ENCODE peak calls at places on chromosome 17, in nine cellular contexts. H, A, Q, V, J, M, O, Z and K are unnamed samples.

GRCh38 chr17:76004750-76005262 is 4.2 kb downstream of the CDK3 start:
- DNase-seq in Z (no peak), O (no peak), M (no peak), Q (no peak), V (no peak), H (no peak), A (no peak), J (no peak), K (no peak)

GRCh38 chr17:58047751-58048150 is 35.5 kb upstream of the DYNLL2 start:
- DNase-seq in M (no peak), O (no peak), Z (no peak), V (no peak), J (no peak), A (no peak), H (no peak), Q (no peak), K (no peak)

GRCh38 chr17:3639981-3640596 is 3.5 kb downstream of the CTNS start:
- DNase-seq in Z (no peak), Q (peak; percentile 58), J (no peak), A (no peak), V (peak; percentile 64), O (no peak), M (no peak), H (peak; percentile 43), K (no peak)

GRCh38 chr17:68480885-68481284 is 23.6 kb upstream of the WIPI1 start:
- DNase-seq in Z (no peak), H (no peak), V (no peak), J (no peak), O (no peak), Q (no peak), M (no peak), A (no peak), K (no peak)

GRCh38 chr17:77217566-77217965 is 76.8 kb downstream of the SEC14L1 start:
- DNase-seq in M (no peak), V (no peak), H (no peak), Z (no peak), Q (no peak), A (no peak), O (no peak), J (no peak), K (no peak)

GRCh38 chr17:80261159-80261894 is 675 bp downstream of the RNF213 start:
- DNase-seq in O (no peak), Q (peak; percentile 34), V (peak; percentile 60), H (peak; percentile 49), A (peak; percentile 82), Z (peak; percentile 62), J (no peak), M (peak; percentile 78), K (peak; percentile 63)

GRCh38 chr17:80845863-80846671 is 145.6 kb upstream of the CHMP6 start:
- DNase-seq in Q (no peak), V (no peak), O (no peak), J (peak; percentile 49), M (peak; percentile 46), A (no peak), H (no peak), Z (peak; percentile 53), K (no peak)

GRCh38 chr17:39699818-39700147 is at the start of gene ERBB2:
- DNase-seq in Q (no peak), A (no peak), O (peak; percentile 57), V (peak; percentile 57), J (no peak), Z (peak; percentile 88), M (peak; percentile 91), H (peak; percentile 80), K (peak; percentile 26)

GRCh38 chr17:7707858-7708750 is 3.1 kb downstream of the EFNB3 start:
- DNase-seq in H (no peak), A (no peak), Q (no peak), J (peak; percentile 51), O (no peak), M (no peak), Z (no peak), V (no peak), K (no peak)

GRCh38 chr17:80169784-80170500 is at the start of gene CARD14:
- DNase-seq in V (no peak), O (no peak), A (no peak), J (no peak), H (peak; percentile 57), M (no peak), Z (peak; percentile 28), Q (no peak), K (no peak)

GRCh38 chr17:1714980-1715802 is 5.0 kb upstream of the TLCD2 start:
- DNase-seq in Z (peak; percentile 91), M (peak; percentile 97), A (no peak), Q (peak; percentile 61), V (peak; percentile 83), O (peak; percentile 45), J (peak; percentile 96), H (peak; percentile 84), K (no peak)

GRCh38 chr17:79997004-79997673 is 38.5 kb downstream of the TBC1D16 start:
- DNase-seq in M (no peak), Z (no peak), J (no peak), Q (no peak), H (no peak), A (no peak), O (no peak), V (no peak), K (peak; percentile 93)

GRCh38 chr17:82942166-82943130 is 102.6 kb upstream of the ZNF750 start:
- DNase-seq in Z (peak; percentile 5), Q (no peak), J (peak; percentile 48), V (no peak), H (no peak), A (no peak), M (peak; percentile 50), O (no peak), K (no peak)
- H3K9me3 ChIP-seq in Z (peaks cover 8% of the 10 kb centered on the region), Q (peaks cover 18% of the 10 kb centered on the region), J (peaks cover 15% of the 10 kb centered on the region), V (no peaks in the 10 kb centered on the region), H (peaks cover 30% of the 10 kb centered on the region), A (peaks cover 49% of the 10 kb centered on the region), M (peaks cover 16% of the 10 kb centered on the region), O (peaks cover 24% of the 10 kb centered on the region), K (peaks cover 16% of the 10 kb centered on the region)

DNA sequence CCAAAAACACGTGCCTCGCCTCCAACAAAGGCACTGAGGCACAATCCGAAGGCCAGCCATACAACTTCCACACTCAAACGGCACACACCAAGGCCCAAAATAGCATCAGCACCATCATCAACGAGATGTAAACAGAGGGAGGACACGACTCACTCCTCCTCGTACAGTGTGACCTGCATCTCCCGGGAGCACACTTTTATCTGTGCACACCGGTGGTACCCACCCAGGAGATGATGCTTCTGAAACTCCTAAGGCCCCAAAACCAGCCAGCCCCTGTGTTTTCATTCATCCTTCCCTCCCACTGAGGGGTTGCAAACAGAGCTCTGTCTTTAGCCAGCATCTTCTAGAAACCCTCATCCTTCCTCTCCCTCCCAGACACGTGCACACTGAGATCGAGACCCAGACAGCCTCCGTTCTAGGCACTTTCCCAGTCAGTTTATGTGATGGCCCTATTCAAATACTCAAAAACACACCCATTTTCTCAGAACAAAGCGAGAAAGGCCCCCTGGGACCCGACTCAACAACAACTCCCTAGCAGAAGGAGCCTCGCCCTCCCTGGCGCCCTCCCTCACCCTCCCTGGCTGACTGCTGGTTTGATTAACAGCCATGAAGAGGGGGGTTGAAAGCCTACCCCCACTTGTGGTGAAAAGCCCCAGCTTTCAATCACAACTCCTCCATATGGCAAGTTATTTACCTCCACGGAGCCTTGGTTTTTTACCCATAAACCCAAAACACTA is 76.3 kb downstream of the GAS7 start:
- DNase-seq in H (no peak), O (no peak), M (peak; percentile 60), Z (no peak), A (no peak), Q (no peak), J (no peak), V (no peak), K (no peak)
- H3K27ac ChIP-seq in H (peak overlapping the region; percentile 46), O (no peak overlapping the region), M (no peak overlapping the region), Z (no peak overlapping the region), A (no peak overlapping the region), Q (no peak overlapping the region), J (no peak overlapping the region), V (no peak overlapping the region), K (no peak overlapping the region)

GRCh38 chr17:45150911-45151809 is 2.9 kb downstream of the HEXIM1 start:
- DNase-seq in A (no peak), V (peak; percentile 51), J (no peak), Z (no peak), M (no peak), O (no peak), H (no peak), Q (no peak), K (no peak)

GRCh38 chr17:45147581-45148182 is 593 bp upstream of the HEXIM1 start:
- DNase-seq in M (peak; percentile 93), V (peak; percentile 90), H (peak; percentile 74), A (no peak), O (peak; percentile 95), Q (peak; percentile 66), J (no peak), Z (peak; percentile 82), K (peak; percentile 99)

GRCh38 chr17:45149037-45149668 is 878 bp downstream of the HEXIM1 start:
- DNase-seq in Q (peak; percentile 73), V (peak; percentile 84), M (peak; percentile 95), Z (peak; percentile 89), J (peak; percentile 93), H (peak; percentile 80), O (peak; percentile 64), A (no peak), K (no peak)

GRCh38 chr17:45148183-45149036 is at the start of gene HEXIM1:
- DNase-seq in M (peak; percentile 100), A (peak; percentile 98), Z (peak; percentile 99), V (peak; percentile 100), O (peak; percentile 99), J (peak; percentile 100), Q (peak; percentile 95), H (peak; percentile 99), K (peak; percentile 98)

GRCh38 chr17:45149669-45150603 is 1.7 kb downstream of the HEXIM1 start:
- DNase-seq in J (peak; percentile 90), M (peak; percentile 90), Q (peak; percentile 32), Z (peak; percentile 76), O (no peak), A (no peak), V (peak; percentile 72), H (peak; percentile 65), K (no peak)
- TF ChIP-seq POLR2AphosphoS5 in J (peak; percentile 39), M (peak; percentile 43), Q (no peak), Z (peak; percentile 9), O (peak; percentile 78), A (peak; percentile 36), V (peak; percentile 58), H (no peak), K (no peak)

GRCh38 chr17:27216836-27217235 is 77.1 kb upstream of the WSB1 start:
- DNase-seq in Q (no peak), V (no peak), J (no peak), M (no peak), A (no peak), Z (no peak), O (no peak), H (no peak), K (no peak)

GRCh38 chr17:27218041-27218440 is 75.9 kb upstream of the WSB1 start:
- DNase-seq in Z (no peak), O (no peak), M (no peak), A (no peak), J (no peak), H (no peak), Q (no peak), V (no peak), K (no peak)

GRCh38 chr17:27217631-27218030 is 76.3 kb upstream of the WSB1 start:
- DNase-seq in O (no peak), V (no peak), Q (no peak), H (no peak), J (no peak), M (no peak), A (no peak), Z (no peak), K (no peak)

GRCh38 chr17:27222515-27222914 is 71.4 kb upstream of the WSB1 start:
- DNase-seq in A (no peak), V (no peak), J (no peak), H (no peak), O (no peak), Q (no peak), Z (no peak), M (no peak), K (no peak)

GRCh38 chr17:27218719-27219488 is 75.0 kb upstream of the WSB1 start:
- DNase-seq in M (no peak), Q (no peak), V (no peak), J (no peak), A (no peak), O (no peak), H (no peak), Z (peak; percentile 38), K (no peak)
- H3K9me3 ChIP-seq in M (no peaks in the 10 kb centered on the region), Q (no peaks in the 10 kb centered on the region), V (no peaks in the 10 kb centered on the region), J (no peaks in the 10 kb centered on the region), A (peaks cover 33% of the 10 kb centered on the region), O (no peaks in the 10 kb centered on the region), H (no peaks in the 10 kb centered on the region), Z (no peaks in the 10 kb centered on the region), K (no peaks in the 10 kb centered on the region)